ENCODE peak calls at places on chromosomes 16 and 17, in five cellular contexts. N is thoracic aorta, A is cardiac fibroblast, B is esophagus muscularis mucosa, V is PC-3. J is an unnamed sample.

GRCh38 chr17:7932483-7932891 is 481 bp downstream of the CNTROB start:
- DNase-seq in N (no peak), A (peak), B (no peak), V (peak), J (no peak)

GRCh38 chr17:82452162-82452561 is 1.6 kb upstream of the CYBC1 start:
- DNase-seq in N (no peak), A (no peak), B (no peak), V (no peak), J (no peak)

GRCh38 chr17:19378416-19379293 is at the start of gene MAPK7:
- DNase-seq in N (no peak), A (no peak), B (no peak), V (no peak), J (no peak)

GRCh38 chr16:51682905-51683304 is 531.8 kb upstream of the SALL1 start:
- DNase-seq in N (no peak), A (no peak), B (no peak), V (no peak), J (no peak)

GRCh38 chr17:50514936-50515702 is 6.9 kb downstream of the MYCBPAP start:
- DNase-seq in N (no peak), A (peak), B (no peak), V (no peak), J (no peak)

GRCh38 chr17:72514888-72515287 is 394.1 kb downstream of the SOX9 start:
- DNase-seq in N (no peak), A (peak), B (no peak), V (peak), J (peak)

GRCh38 chr17:81277938-81278693 is 17.0 kb downstream of the SLC38A10 start:
- DNase-seq in N (no peak), A (no peak), B (no peak), V (no peak), J (no peak)

GRCh38 chr16:69709456-69710084 is 16.8 kb downstream of the NQO1 start:
- DNase-seq in N (no peak), A (peak), B (peak), V (peak), J (peak)

GRCh38 chr17:49851387-49852291 is 3.8 kb upstream of the TAC4 start:
- DNase-seq in N (no peak), A (peak), B (peak), V (peak), J (peak)

GRCh38 chr16:85422374-85423185 is 190.5 kb upstream of the GSE1 start:
- DNase-seq in N (no peak), A (peak), B (no peak), V (no peak), J (no peak)

GRCh38 chr17:3535253-3535995 is 22.2 kb downstream of the TRPV3 start:
- DNase-seq in N (no peak), A (peak), B (no peak), V (peak), J (peak)

GRCh38 chr17:40328386-40328766 is 19.4 kb downstream of the RARA start:
- DNase-seq in N (no peak), A (no peak), B (no peak), V (no peak), J (no peak)

GRCh38 chr17:57242148-57242547 is 14.2 kb upstream of the MSI2 start:
- DNase-seq in N (no peak), A (peak), B (no peak), V (no peak), J (no peak)

GRCh38 chr16:30786936-30787612 is at the start of gene ZNF629:
- DNase-seq in N (peak), A (peak), B (no peak), V (peak), J (no peak)

GRCh38 chr16:88905563-88905962 is 39.1 kb upstream of the PABPN1L start:
- DNase-seq in N (no peak), A (no peak), B (no peak), V (no peak), J (no peak)

GRCh38 chr16:88907768-88908167 is 41.3 kb upstream of the PABPN1L start:
- DNase-seq in N (no peak), A (no peak), B (no peak), V (peak), J (no peak)

GRCh38 chr16:88908307-88908706 is 41.8 kb upstream of the PABPN1L start:
- DNase-seq in N (no peak), A (no peak), B (no peak), V (no peak), J (no peak)

GRCh38 chr16:88906020-88906419 is 39.6 kb upstream of the PABPN1L start:
- DNase-seq in N (no peak), A (no peak), B (no peak), V (no peak), J (no peak)

DNA sequence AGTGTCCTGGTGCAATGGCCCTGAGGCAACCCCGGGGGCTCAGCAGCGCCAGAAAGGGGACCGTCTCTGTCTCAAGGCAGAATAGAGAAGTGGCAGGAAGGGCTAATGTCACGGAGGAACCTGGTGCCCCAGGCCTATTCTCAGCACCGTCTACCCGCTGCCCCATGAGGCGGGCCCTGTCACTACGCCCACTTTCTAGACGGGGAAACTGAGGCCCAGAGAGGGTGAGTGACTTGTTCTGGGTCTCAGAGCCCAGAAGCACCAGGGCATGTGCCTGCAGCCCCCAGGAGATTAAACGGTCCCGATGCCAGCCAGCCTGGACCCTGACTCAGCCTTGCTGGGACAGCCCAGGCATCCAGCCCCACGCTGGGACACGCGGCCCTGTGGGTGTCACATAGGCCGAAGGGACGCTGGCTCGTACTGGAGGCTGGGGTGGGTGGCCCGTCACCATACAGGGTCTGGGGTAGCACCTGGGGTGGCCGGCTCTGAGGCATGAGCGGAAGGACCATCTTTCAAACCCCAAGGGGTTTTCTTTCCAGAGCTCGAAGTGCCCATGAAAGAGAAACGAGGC is 40.2 kb upstream of the PABPN1L start:
- DNase-seq in N (no peak), A (no peak), B (no peak), V (no peak), J (no peak)
- TF ChIP-seq CTCF in N (no peak), A (no peak), B (no peak), V (no peak), J (no peak)

GRCh38 chr17:28759296-28759865 is 15.6 kb downstream of the TRAF4 start:
- DNase-seq in N (no peak), A (no peak), B (no peak), V (no peak), J (no peak)

GRCh38 chr17:28763137-28763799 is 19.5 kb downstream of the TRAF4 start:
- DNase-seq in N (no peak), A (no peak), B (no peak), V (no peak), J (no peak)

GRCh38 chr17:28760561-28760960 is 16.8 kb downstream of the TRAF4 start:
- DNase-seq in N (no peak), A (no peak), B (no peak), V (no peak), J (no peak)

GRCh38 chr17:28758411-28759121 is 14.8 kb downstream of the TRAF4 start:
- DNase-seq in N (no peak), A (no peak), B (no peak), V (no peak), J (no peak)

DNA sequence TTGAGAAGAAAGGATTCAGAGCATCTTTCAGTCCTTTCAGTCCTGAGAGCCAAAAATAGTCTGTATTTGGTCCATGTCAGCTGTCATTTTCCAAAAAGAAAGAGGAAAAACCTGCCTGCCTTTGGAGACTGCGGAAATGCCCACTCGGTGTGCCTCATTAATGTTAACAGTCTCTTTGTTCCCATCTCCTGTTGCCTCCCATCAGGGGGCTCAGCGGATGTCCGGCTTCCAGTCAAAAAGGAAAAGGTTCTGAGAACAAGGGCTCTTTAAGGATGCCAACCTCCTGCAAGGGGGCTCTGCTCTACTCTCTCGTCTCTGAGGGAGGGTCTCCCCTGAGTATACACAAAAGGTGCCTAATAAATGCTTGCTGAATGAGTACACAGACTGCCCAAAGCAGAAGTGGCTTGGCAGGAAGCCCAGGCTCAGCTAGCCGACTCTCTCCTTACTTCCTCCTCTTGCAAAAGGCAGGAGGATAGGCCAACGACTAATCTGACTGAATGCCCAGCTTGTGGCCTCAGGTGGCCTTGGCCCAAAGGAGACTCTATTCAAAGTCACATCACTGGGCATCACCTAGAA is 17.3 kb downstream of the TRAF4 start:
- DNase-seq in N (no peak), A (peak), B (no peak), V (peak), J (peak)
- H3K4me3 ChIP-seq in N (no peak), A (no peak), B (no peak), V (no peak), J (no peak)

GRCh38 chr16:1972490-1972877 is 631 bp downstream of the TBL3 start:
- DNase-seq in N (no peak), A (no peak), B (no peak), V (no peak), J (no peak)

GRCh38 chr16:1973461-1974156 is 1.8 kb downstream of the TBL3 start:
- DNase-seq in N (no peak), A (no peak), B (no peak), V (no peak), J (no peak)

GRCh38 chr16:1974157-1975070 is 2.6 kb downstream of the TBL3 start:
- DNase-seq in N (no peak), A (no peak), B (no peak), V (no peak), J (no peak)

GRCh38 chr16:1968146-1968953 is 1.7 kb downstream of the RNF151 start:
- DNase-seq in N (no peak), A (no peak), B (no peak), V (no peak), J (no peak)

GRCh38 chr16:1971678-1972489 is at the start of gene TBL3:
- DNase-seq in N (peak), A (peak), B (peak), V (peak), J (peak)
- TF ChIP-seq CTCF in N (no peak), A (no peak), B (peak), V (no peak), J (no peak)

DNA sequence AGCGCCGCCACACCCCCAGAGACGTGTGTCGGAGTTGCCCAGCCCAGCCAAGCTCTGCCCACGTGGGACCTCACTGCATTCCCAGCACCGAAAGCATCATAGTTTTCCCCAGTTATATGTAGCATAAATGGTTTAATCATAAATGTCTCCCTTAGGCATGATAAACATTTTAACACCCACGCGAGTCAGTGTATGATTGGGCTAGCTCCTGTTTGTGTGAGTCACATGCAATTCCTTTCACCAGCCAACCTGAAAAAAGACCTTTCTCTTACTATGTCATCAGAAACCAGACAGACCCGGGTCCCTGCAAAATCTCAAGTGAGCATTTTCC is 9.2 kb downstream of the TAF1C start:
- DNase-seq in N (peak), A (peak), B (no peak), V (no peak), J (no peak)
- H3K4me3 ChIP-seq in N (no peak), A (no peak), B (no peak), V (no peak), J (no peak)

GRCh38 chr16:56613706-56614105 is 5.3 kb downstream of the MT2A start:
- DNase-seq in N (no peak), A (no peak), B (no peak), V (no peak), J (no peak)

GRCh38 chr16:56616608-56617211 is 8.3 kb downstream of the MT2A start:
- DNase-seq in N (no peak), A (no peak), B (no peak), V (no peak), J (no peak)

GRCh38 chr16:56617212-56618085 is 8.1 kb upstream of the MT1E start:
- DNase-seq in N (no peak), A (peak), B (no peak), V (no peak), J (no peak)

GRCh38 chr16:56615353-56615752 is 7.0 kb downstream of the MT2A start:
- DNase-seq in N (no peak), A (peak), B (no peak), V (peak), J (no peak)

DNA sequence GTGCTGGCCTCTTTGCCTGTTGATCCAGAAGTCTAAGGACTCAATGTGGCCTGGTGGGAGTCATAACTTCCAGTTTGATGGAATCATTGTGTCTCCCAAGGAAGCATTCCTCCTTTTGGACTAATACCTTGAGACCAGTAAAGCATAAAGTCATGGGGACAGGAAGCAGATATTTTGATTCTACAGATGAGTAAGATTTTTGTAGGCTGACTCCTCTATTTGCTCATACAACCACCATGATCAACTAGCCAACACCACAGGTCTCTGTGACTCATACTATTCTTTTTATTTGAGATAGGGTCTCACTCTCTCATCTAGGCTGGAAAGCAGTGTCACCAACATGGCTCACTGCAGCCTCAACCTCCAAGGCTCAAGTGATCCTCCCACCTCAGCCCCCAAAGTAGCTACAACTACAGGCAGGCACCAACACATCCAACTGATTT is 6.2 kb downstream of the MT2A start:
- DNase-seq in N (no peak), A (no peak), B (no peak), V (peak), J (peak)
- TF ChIP-seq CTCF in N (no peak), A (no peak), B (no peak), V (no peak), J (no peak)

GRCh38 chr17:75263051-75263450 is 1.4 kb downstream of the MRPS7 start:
- DNase-seq in N (no peak), A (no peak), B (no peak), V (no peak), J (no peak)
- H3K4me3 ChIP-seq in N (no peak), A (no peak), B (peak), V (peak), J (no peak)

GRCh38 chr17:14197582-14197981 is 39.1 kb downstream of the CDRT15 start:
- DNase-seq in N (no peak), A (no peak), B (no peak), V (no peak), J (no peak)

GRCh38 chr17:14198013-14198412 is 38.6 kb downstream of the CDRT15 start:
- DNase-seq in N (no peak), A (no peak), B (no peak), V (no peak), J (no peak)

GRCh38 chr17:14198575-14198974 is 38.1 kb downstream of the CDRT15 start:
- DNase-seq in N (no peak), A (no peak), B (no peak), V (no peak), J (no peak)

GRCh38 chr17:14200354-14200753 is 36.3 kb downstream of the CDRT15 start:
- DNase-seq in N (no peak), A (no peak), B (no peak), V (no peak), J (no peak)

GRCh38 chr17:14196337-14196997 is 40.2 kb downstream of the CDRT15 start:
- DNase-seq in N (no peak), A (no peak), B (no peak), V (no peak), J (no peak)
- TF ChIP-seq CTCF in N (no peak), A (peak), B (no peak), V (peak), J (peak)

GRCh38 chr16:58235663-58236062 is 37.8 kb upstream of the CSNK2A2 start:
- DNase-seq in N (no peak), A (no peak), B (no peak), V (no peak), J (no peak)

GRCh38 chr16:58234831-58235595 is 37.1 kb upstream of the CSNK2A2 start:
- DNase-seq in N (no peak), A (no peak), B (no peak), V (no peak), J (no peak)

GRCh38 chr16:58236231-58236690 is 38.4 kb upstream of the CSNK2A2 start:
- DNase-seq in N (peak), A (peak), B (no peak), V (peak), J (peak)

DNA sequence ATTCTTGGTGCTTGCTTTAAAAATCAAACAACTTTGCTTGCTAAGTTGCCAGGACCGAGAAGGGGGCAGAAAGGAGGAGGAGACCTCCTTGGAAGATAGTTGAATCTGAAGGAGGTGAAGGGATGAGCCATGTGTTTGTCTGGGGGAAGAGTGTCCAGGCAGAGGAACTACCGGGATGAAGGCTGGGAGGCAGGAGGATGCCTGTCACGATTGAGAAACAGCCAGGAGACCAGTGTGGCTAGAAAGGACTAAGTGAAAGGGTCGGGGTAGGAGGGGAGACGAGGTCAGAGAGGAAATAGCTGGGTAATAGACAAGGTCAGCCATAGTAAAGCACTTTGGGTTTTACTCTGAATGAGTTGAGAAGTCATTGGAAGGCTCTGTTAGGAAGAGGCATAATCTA is 38.9 kb upstream of the CSNK2A2 start:
- DNase-seq in N (no peak), A (no peak), B (no peak), V (no peak), J (no peak)
- H3K4me3 ChIP-seq in N (no peak), A (no peak), B (peak), V (no peak), J (no peak)

GRCh38 chr16:88005148-88005547 is 53.9 kb downstream of the BANP start:
- DNase-seq in N (no peak), A (no peak), B (no peak), V (no peak), J (no peak)
- TF ChIP-seq CTCF in N (no peak), A (peak), B (no peak), V (peak), J (no peak)

J was measured in astrocyte of the cerebellum.